ENCODE peak calls at places on chromosomes 4 and X, in four cellular contexts. E, H, L and N are unnamed samples.

GRCh38 chr4:56410247-56410646 is 23.0 kb upstream of the AASDH start:
- DNase-seq in E (no peak), L (no peak), H (no peak), N (no peak)

GRCh38 chrX:134764202-134764785 is 106.0 kb upstream of the PLAC1 start:
- DNase-seq in E (no peak), H (no peak), L (no peak), N (peak; percentile 39)

GRCh38 chr4:74033721-74034120 is 4.8 kb downstream of the CXCL3 start:
- DNase-seq in H (no peak), L (no peak), E (no peak), N (no peak)

GRCh38 chr4:157151711-157152110 is 68.8 kb upstream of the GRIA2 start:
- DNase-seq in H (no peak), L (no peak), E (no peak), N (no peak)

GRCh38 chrX:11374570-11374969 is 81.4 kb downstream of the AMELX start:
- DNase-seq in H (no peak), E (no peak), L (no peak), N (no peak)

GRCh38 chrX:110341189-110342035 is 17.2 kb upstream of the RTL9 start:
- DNase-seq in L (no peak), E (no peak), H (no peak), N (no peak)

GRCh38 chr4:162163892-162164759 is at the start of gene FSTL5:
- DNase-seq in L (peak; percentile 75), E (peak; percentile 36), H (peak; percentile 66), N (peak; percentile 81)

GRCh38 chrX:21802844-21803243 is 36.6 kb upstream of the MBTPS2 start:
- DNase-seq in E (no peak), H (no peak), L (no peak), N (no peak)

GRCh38 chr4:1055721-1056590 is 44.5 kb downstream of the FGFRL1 start:
- DNase-seq in E (no peak), L (peak; percentile 78), H (peak; percentile 96), N (no peak)

GRCh38 chr4:163385466-163385865 is 41.8 kb downstream of the NPY5R start:
- DNase-seq in L (no peak), E (no peak), H (no peak), N (no peak)

GRCh38 chrX:46662594-46662993 is 89.0 kb downstream of the CHST7 start:
- DNase-seq in H (no peak), L (no peak), E (no peak), N (no peak)

GRCh38 chr4:180437601-180438000 is 1805.6 kb upstream of the TENM3 start:
- DNase-seq in E (no peak), L (no peak), H (no peak), N (no peak)

GRCh38 chr4:85783483-85783882 is 308.5 kb downstream of the ARHGAP24 start:
- DNase-seq in E (no peak), H (no peak), L (no peak), N (no peak)

GRCh38 chr4:113840850-113841249 is 79.3 kb upstream of the CAMK2D start:
- DNase-seq in H (no peak), L (no peak), E (no peak), N (no peak)

GRCh38 chrX:18010251-18010650 is 149.2 kb upstream of the RAI2 start:
- DNase-seq in L (no peak), H (no peak), E (no peak), N (no peak)

GRCh38 chr4:56433280-56433679 is 2.1 kb downstream of the PPAT start:
- DNase-seq in E (no peak), H (no peak), L (no peak), N (no peak)

GRCh38 chrX:16822723-16823122 is 36.5 kb downstream of the TXLNG start:
- DNase-seq in L (no peak), H (no peak), E (no peak), N (no peak)

GRCh38 chr4:149999485-150000074 is 78.7 kb upstream of the DCLK2 start:
- DNase-seq in L (no peak), H (no peak), E (no peak), N (no peak)

GRCh38 chrX:44908198-44908597 is 35.2 kb downstream of the KDM6A start:
- DNase-seq in E (no peak), L (no peak), H (peak; percentile 30), N (no peak)

GRCh38 chr4:47510506-47511143 is 25.6 kb downstream of the ATP10D start:
- DNase-seq in L (no peak), H (no peak), E (no peak), N (no peak)

GRCh38 chr4:47519239-47519883 is 34.3 kb downstream of the ATP10D start:
- DNase-seq in L (no peak), H (no peak), E (no peak), N (no peak)

GRCh38 chr4:47510036-47510435 is 25.0 kb downstream of the ATP10D start:
- DNase-seq in H (no peak), L (no peak), E (no peak), N (no peak)

GRCh38 chr4:47513493-47513892 is 28.4 kb downstream of the ATP10D start:
- DNase-seq in H (no peak), L (no peak), E (no peak), N (no peak)
- H3K4me1 ChIP-seq in H (peaks cover 34% of the 10 kb centered on the region), L (peaks cover 10% of the 10 kb centered on the region), E (no peaks in the 10 kb centered on the region), N (no peaks in the 10 kb centered on the region)

GRCh38 chr4:83221897-83222441 is 62.6 kb downstream of the COQ2 start:
- DNase-seq in H (no peak), L (no peak), E (no peak), N (no peak)

GRCh38 chr4:83217721-83218522 is 66.7 kb downstream of the COQ2 start:
- DNase-seq in E (no peak), L (no peak), H (no peak), N (no peak)

GRCh38 chr4:83216856-83217683 is 67.5 kb downstream of the COQ2 start:
- DNase-seq in H (peak; percentile 82), L (no peak), E (no peak), N (no peak)

GRCh38 chr4:83219344-83219990 is 65.1 kb downstream of the COQ2 start:
- DNase-seq in L (no peak), E (no peak), H (peak; percentile 82), N (no peak)

GRCh38 chr4:83219991-83220360 is 64.6 kb downstream of the COQ2 start:
- DNase-seq in H (no peak), E (no peak), L (no peak), N (no peak)
- H3K4me1 ChIP-seq in H (peaks cover 59% of the 10 kb centered on the region), E (no peaks in the 10 kb centered on the region), L (no peaks in the 10 kb centered on the region), N (no peaks in the 10 kb centered on the region)

DNA sequence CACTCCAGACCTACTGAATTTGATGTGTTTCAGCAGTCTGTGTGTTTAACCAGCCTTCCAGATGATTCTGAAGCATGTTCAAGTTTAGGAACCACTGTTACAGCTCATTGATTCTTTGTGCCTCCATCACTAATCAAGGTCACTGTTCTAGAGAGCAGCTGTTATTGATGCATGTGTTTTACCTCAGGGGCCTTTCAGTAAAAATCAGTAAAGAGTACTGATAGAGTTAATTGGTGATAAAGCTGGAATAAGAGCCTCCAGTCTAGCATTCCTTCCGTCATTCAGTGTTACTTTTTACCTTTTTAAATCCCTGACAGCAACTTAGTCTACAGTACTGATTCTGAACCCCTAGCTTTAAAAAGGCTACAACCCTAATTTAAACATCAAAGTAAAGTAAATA is 12.9 kb downstream of the CPEB2 start:
- DNase-seq in H (no peak), L (no peak), E (no peak), N (no peak)
- H3K4me1 ChIP-seq in H (peaks cover 23% of the 10 kb centered on the region), L (peaks cover 5% of the 10 kb centered on the region), E (peaks cover 8% of the 10 kb centered on the region), N (no peaks in the 10 kb centered on the region)

DNA sequence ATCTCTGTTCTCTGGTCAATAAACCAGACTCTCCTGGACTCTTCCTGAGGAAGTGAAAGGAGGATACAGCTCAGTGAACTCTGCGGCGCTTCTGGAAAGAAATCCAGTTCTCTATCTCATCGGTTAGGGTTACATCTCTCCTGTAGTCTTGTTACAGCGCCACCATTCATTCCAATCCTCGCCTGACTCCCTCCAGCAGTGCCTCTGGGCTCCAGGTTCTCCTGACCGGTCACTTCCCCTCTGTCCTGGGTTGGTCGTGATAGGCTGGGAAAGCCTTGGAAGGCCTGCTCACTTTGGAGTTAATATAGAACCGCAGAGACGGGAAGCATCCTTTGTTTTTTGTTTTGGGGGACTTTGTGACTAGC is 97.0 kb upstream of the STOX2 start:
- DNase-seq in H (no peak), L (no peak), E (no peak), N (no peak)
- H3K4me1 ChIP-seq in H (peaks cover 40% of the 10 kb centered on the region), L (no peaks in the 10 kb centered on the region), E (no peaks in the 10 kb centered on the region), N (peaks cover 2% of the 10 kb centered on the region)

GRCh38 chr4:6280365-6280996 is 10.8 kb downstream of the WFS1 start:
- DNase-seq in L (no peak), E (no peak), H (no peak), N (no peak)
- H3K4me1 ChIP-seq in L (no peaks in the 10 kb centered on the region), E (no peaks in the 10 kb centered on the region), H (peaks cover 82% of the 10 kb centered on the region), N (no peaks in the 10 kb centered on the region)